ENCODE peak calls at places on chromosomes 2 and 18, in five cellular contexts. One of them, this sample, is unnamed.
A peak's percentile ranks its signal among the peaks of the same experiment; 100 is the strongest.

GRCh38 chr2:95009009-95009760 is 16.3 kb upstream of the MAL start:
- DNase-seq in MCF 10A: no peak
- DNase-seq in neural crest cell: no peak
- DNase-seq in cardiac fibroblast: no peak
- DNase-seq in bronchial epithelial cell: no peak
- DNase-seq in this sample: no peak

GRCh38 chr2:152389483-152389882 is 54.5 kb downstream of the FMNL2 start:
- DNase-seq in MCF 10A: no peak
- DNase-seq in neural crest cell: no peak
- DNase-seq in cardiac fibroblast: no peak
- DNase-seq in bronchial epithelial cell: no peak
- DNase-seq in this sample: no peak

GRCh38 chr2:240443891-240444301 is 8.4 kb downstream of the GPC1 start:
- DNase-seq in MCF 10A: no peak
- DNase-seq in neural crest cell: no peak
- DNase-seq in cardiac fibroblast: no peak
- DNase-seq in bronchial epithelial cell: no peak
- DNase-seq in this sample: no peak

GRCh38 chr2:215542690-215543089 is 106.8 kb upstream of the FN1 start:
- DNase-seq in MCF 10A: no peak
- DNase-seq in neural crest cell: no peak
- DNase-seq in cardiac fibroblast: no peak
- DNase-seq in bronchial epithelial cell: peak; percentile 29
- DNase-seq in this sample: no peak

GRCh38 chr2:150983498-150983897 is 278.2 kb downstream of the RBM43 start:
- DNase-seq in MCF 10A: no peak
- DNase-seq in neural crest cell: no peak
- DNase-seq in cardiac fibroblast: no peak
- DNase-seq in bronchial epithelial cell: no peak
- DNase-seq in this sample: no peak

GRCh38 chr2:143607446-143608110 is 478.4 kb downstream of the ARHGAP15 start:
- DNase-seq in MCF 10A: no peak
- DNase-seq in neural crest cell: peak; percentile 13
- DNase-seq in cardiac fibroblast: peak; percentile 12
- DNase-seq in bronchial epithelial cell: no peak
- DNase-seq in this sample: no peak

GRCh38 chr2:85811850-85812735 is 58.3 kb downstream of the ATOH8 start:
- DNase-seq in MCF 10A: no peak
- DNase-seq in neural crest cell: no peak
- DNase-seq in cardiac fibroblast: no peak
- DNase-seq in bronchial epithelial cell: no peak
- DNase-seq in this sample: no peak

GRCh38 chr2:46367286-46367685 is 70.1 kb downstream of the EPAS1 start:
- DNase-seq in MCF 10A: no peak
- DNase-seq in neural crest cell: no peak
- DNase-seq in cardiac fibroblast: no peak
- DNase-seq in bronchial epithelial cell: no peak
- DNase-seq in this sample: no peak

GRCh38 chr2:235716875-235717496 is 223.1 kb downstream of the AGAP1 start:
- DNase-seq in MCF 10A: peak; percentile 16
- DNase-seq in neural crest cell: no peak
- DNase-seq in cardiac fibroblast: peak; percentile 11
- DNase-seq in bronchial epithelial cell: no peak
- DNase-seq in this sample: no peak

GRCh38 chr18:40355701-40356100 is 1599.3 kb upstream of the PIK3C3 start:
- DNase-seq in MCF 10A: peak; percentile 56
- DNase-seq in neural crest cell: no peak
- DNase-seq in cardiac fibroblast: peak; percentile 30
- DNase-seq in bronchial epithelial cell: peak; percentile 54
- DNase-seq in this sample: no peak

GRCh38 chr2:101361519-101361918 is 25.8 kb downstream of the CREG2 start:
- DNase-seq in MCF 10A: peak; percentile 26
- DNase-seq in neural crest cell: no peak
- DNase-seq in cardiac fibroblast: no peak
- DNase-seq in bronchial epithelial cell: no peak
- DNase-seq in this sample: no peak

GRCh38 chr2:69381337-69381737 is 5.7 kb downstream of the GFPT1 start:
- DNase-seq in MCF 10A: peak; percentile 23
- DNase-seq in neural crest cell: no peak
- DNase-seq in cardiac fibroblast: peak; percentile 64
- DNase-seq in bronchial epithelial cell: no peak
- DNase-seq in this sample: no peak

GRCh38 chr2:19472579-19472978 is 114.2 kb upstream of the OSR1 start:
- DNase-seq in MCF 10A: no peak
- DNase-seq in neural crest cell: no peak
- DNase-seq in cardiac fibroblast: no peak
- DNase-seq in bronchial epithelial cell: no peak
- DNase-seq in this sample: no peak

GRCh38 chr18:10530852-10531251 is 5.0 kb downstream of the NAPG start:
- DNase-seq in MCF 10A: peak; percentile 72
- DNase-seq in neural crest cell: no peak
- DNase-seq in cardiac fibroblast: no peak
- DNase-seq in bronchial epithelial cell: peak; percentile 87
- DNase-seq in this sample: no peak

GRCh38 chr2:45741451-45741850 is 90.0 kb downstream of the PRKCE start:
- DNase-seq in MCF 10A: peak; percentile 17
- DNase-seq in neural crest cell: no peak
- DNase-seq in cardiac fibroblast: peak; percentile 49
- DNase-seq in bronchial epithelial cell: no peak
- DNase-seq in this sample: no peak

GRCh38 chr18:22336406-22336805 is 81.3 kb downstream of the CTAGE1 start:
- DNase-seq in MCF 10A: no peak
- DNase-seq in neural crest cell: no peak
- DNase-seq in cardiac fibroblast: no peak
- DNase-seq in bronchial epithelial cell: no peak
- DNase-seq in this sample: no peak

GRCh38 chr18:22335644-22336275 is 82.0 kb downstream of the CTAGE1 start:
- DNase-seq in MCF 10A: no peak
- DNase-seq in neural crest cell: no peak
- DNase-seq in cardiac fibroblast: peak; percentile 24
- DNase-seq in bronchial epithelial cell: peak; percentile 16
- DNase-seq in this sample: no peak

GRCh38 chr18:22337311-22337710 is 80.4 kb downstream of the CTAGE1 start:
- DNase-seq in MCF 10A: no peak
- DNase-seq in neural crest cell: no peak
- DNase-seq in cardiac fibroblast: peak; percentile 76
- DNase-seq in bronchial epithelial cell: no peak
- DNase-seq in this sample: no peak

GRCh38 chr18:22330508-22330907 is 87.2 kb downstream of the CTAGE1 start:
- DNase-seq in MCF 10A: no peak
- DNase-seq in neural crest cell: no peak
- DNase-seq in cardiac fibroblast: no peak
- DNase-seq in bronchial epithelial cell: no peak
- DNase-seq in this sample: no peak

DNA sequence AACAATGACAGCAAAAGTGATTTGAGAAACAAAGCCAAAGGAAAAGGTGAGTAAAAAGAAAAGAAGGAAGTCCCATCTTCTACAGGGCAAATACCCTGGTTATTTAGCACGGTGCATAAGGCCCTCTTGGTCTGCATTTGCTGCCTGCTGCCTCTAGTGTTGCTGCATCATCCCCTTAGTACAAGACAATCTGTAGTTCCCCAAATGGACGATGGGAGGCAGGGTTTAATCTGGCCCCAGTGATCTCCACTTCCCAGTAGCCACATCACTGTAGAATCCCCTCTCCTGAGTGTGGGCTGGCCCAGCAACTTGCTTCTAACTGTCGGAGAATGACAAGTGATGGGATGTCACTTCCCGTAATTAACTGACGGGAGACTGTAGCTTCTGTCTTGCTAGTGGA is 85.1 kb downstream of the CTAGE1 start:
- DNase-seq in MCF 10A: no peak
- DNase-seq in neural crest cell: no peak
- DNase-seq in cardiac fibroblast: no peak
- DNase-seq in bronchial epithelial cell: no peak
- DNase-seq in this sample: no peak
- TF ChIP-seq CTCF in MCF 10A: no peak
- TF ChIP-seq CTCF in neural crest cell: peak; percentile 21
- TF ChIP-seq CTCF in cardiac fibroblast: no peak
- TF ChIP-seq CTCF in bronchial epithelial cell: no peak
- TF ChIP-seq CTCF in this sample: no peak

GRCh38 chr2:132733119-132733518 is 63.1 kb upstream of the LYPD1 start:
- DNase-seq in MCF 10A: no peak
- DNase-seq in neural crest cell: no peak
- DNase-seq in cardiac fibroblast: no peak
- DNase-seq in bronchial epithelial cell: no peak
- DNase-seq in this sample: no peak
- TF ChIP-seq CTCF in MCF 10A: no peak
- TF ChIP-seq CTCF in neural crest cell: no peak
- TF ChIP-seq CTCF in cardiac fibroblast: no peak
- TF ChIP-seq CTCF in bronchial epithelial cell: no peak
- TF ChIP-seq CTCF in this sample: no peak

DNA sequence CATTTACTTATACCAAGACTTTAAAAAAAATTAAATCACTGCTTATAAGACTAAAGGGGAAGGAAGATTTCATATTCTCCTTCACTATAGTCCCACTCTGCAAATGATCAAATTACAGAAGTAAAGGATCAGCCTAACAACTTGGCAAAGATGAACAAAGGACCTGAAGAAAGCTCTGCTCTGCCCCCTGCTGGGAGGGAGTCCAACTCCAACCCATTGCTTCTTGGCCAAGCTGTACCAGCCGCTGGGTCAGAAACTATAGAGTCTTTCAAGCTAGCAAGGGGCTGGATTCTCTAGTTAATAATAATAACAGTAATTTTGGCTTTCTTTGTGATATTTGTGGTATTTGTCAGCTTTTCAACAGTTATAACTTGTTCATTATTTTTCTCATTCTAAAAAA is 927.0 kb upstream of the CRIM1 start:
- DNase-seq in MCF 10A: peak; percentile 56
- DNase-seq in neural crest cell: peak; percentile 48
- DNase-seq in cardiac fibroblast: peak; percentile 1
- DNase-seq in bronchial epithelial cell: peak; percentile 18
- DNase-seq in this sample: peak; percentile 25
- TF ChIP-seq CTCF in MCF 10A: peak; percentile 42
- TF ChIP-seq CTCF in neural crest cell: peak; percentile 65
- TF ChIP-seq CTCF in cardiac fibroblast: peak; percentile 36
- TF ChIP-seq CTCF in bronchial epithelial cell: peak; percentile 61
- TF ChIP-seq CTCF in this sample: peak; percentile 57

DNA sequence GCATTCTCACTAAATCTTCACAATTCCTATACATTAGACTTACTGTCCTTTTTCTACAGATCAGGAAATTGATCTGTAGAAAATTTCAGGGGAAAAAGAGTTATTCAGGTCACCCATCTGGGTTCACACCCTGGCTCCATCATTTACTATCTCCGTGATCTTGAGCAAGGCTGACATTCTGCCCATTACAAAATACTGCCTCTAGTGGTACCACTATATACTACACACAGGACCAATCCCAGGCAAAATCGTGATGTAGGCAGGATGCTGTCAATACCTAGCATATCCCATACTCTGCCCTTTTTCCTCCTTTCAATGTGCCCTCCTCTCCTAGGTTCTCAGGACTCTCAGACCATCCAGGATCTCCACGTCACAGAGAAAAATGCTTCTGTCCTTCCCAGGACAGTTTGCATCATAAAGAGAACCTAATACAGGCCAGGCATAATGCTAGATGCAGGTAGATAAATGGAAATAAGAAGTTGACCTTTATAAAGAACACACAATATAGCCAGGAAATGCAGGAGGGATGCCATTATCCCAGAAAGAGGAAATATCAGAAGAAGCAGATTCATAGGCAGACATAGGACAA is 101.9 kb downstream of the CDH20 start:
- DNase-seq in MCF 10A: peak; percentile 34
- DNase-seq in neural crest cell: no peak
- DNase-seq in cardiac fibroblast: peak; percentile 5
- DNase-seq in bronchial epithelial cell: peak; percentile 18
- DNase-seq in this sample: no peak
- TF ChIP-seq CTCF in MCF 10A: peak; percentile 29
- TF ChIP-seq CTCF in neural crest cell: peak; percentile 71
- TF ChIP-seq CTCF in cardiac fibroblast: peak; percentile 59
- TF ChIP-seq CTCF in bronchial epithelial cell: peak; percentile 41
- TF ChIP-seq CTCF in this sample: peak; percentile 52